ENCODE peak calls at places on chromosome 19, in eight cellular contexts. K, Q, O, X, N, B, L and T are unnamed samples.

GRCh38 chr19:49838816-49839588 is 12.0 kb upstream of the PTOV1 start:
- DNase-seq in K (no peak), Q (no peak), O (no peak), X (no peak), N (no peak), B (no peak), L (no peak), T (no peak)

GRCh38 chr19:13076320-13076719 is 26.3 kb downstream of the LYL1 start:
- DNase-seq in K (no peak), Q (no peak), O (no peak), X (no peak), N (no peak), B (no peak), L (no peak), T (no peak)

GRCh38 chr19:3289971-3290569 is 65.6 kb downstream of the CELF5 start:
- DNase-seq in K (no peak), Q (no peak), O (no peak), X (no peak), N (no peak), B (no peak), L (no peak), T (no peak)

GRCh38 chr19:22612316-22612715 is 21.8 kb upstream of the ZNF492 start:
- DNase-seq in K (no peak), Q (no peak), O (no peak), X (no peak), N (no peak), B (no peak), L (no peak), T (no peak)

GRCh38 chr19:12664406-12665280 is 1.9 kb downstream of the MAN2B1 start:
- DNase-seq in K (peak), Q (no peak), O (no peak), X (no peak), N (no peak), B (no peak), L (no peak), T (no peak)

GRCh38 chr19:35557539-35558399 is 5.7 kb downstream of the ATP4A start:
- DNase-seq in K (peak), Q (peak), O (no peak), X (peak), N (peak), B (no peak), L (peak), T (peak)

GRCh38 chr19:29379257-29379986 is 146.4 kb upstream of the VSTM2B start:
- DNase-seq in K (no peak), Q (no peak), O (no peak), X (no peak), N (no peak), B (no peak), L (no peak), T (peak)

GRCh38 chr19:17255150-17255621 is 9.4 kb downstream of the USHBP1 start:
- DNase-seq in K (no peak), Q (no peak), O (no peak), X (no peak), N (no peak), B (no peak), L (no peak), T (no peak)

GRCh38 chr19:17160908-17161307 is 54.2 kb upstream of the USE1 start:
- DNase-seq in K (no peak), Q (no peak), O (no peak), X (no peak), N (no peak), B (no peak), L (no peak), T (no peak)

GRCh38 chr19:355134-355533 is 10.5 kb upstream of the MIER2 start:
- DNase-seq in K (no peak), Q (no peak), O (no peak), X (no peak), N (no peak), B (peak), L (no peak), T (no peak)

GRCh38 chr19:32708457-32708856 is 11.1 kb upstream of the TDRD12 start:
- DNase-seq in K (no peak), Q (peak), O (no peak), X (no peak), N (no peak), B (no peak), L (no peak), T (peak)

GRCh38 chr19:49977111-49977510 is 16.1 kb upstream of the SIGLEC11 start:
- DNase-seq in K (no peak), Q (no peak), O (no peak), X (no peak), N (no peak), B (no peak), L (no peak), T (no peak)

GRCh38 chr19:50519006-50519575 is 5.4 kb upstream of the ASPDH start:
- DNase-seq in K (no peak), Q (no peak), O (no peak), X (no peak), N (no peak), B (no peak), L (no peak), T (no peak)

GRCh38 chr19:16470541-16470910 is 1.2 kb downstream of the EPS15L1 start:
- DNase-seq in K (no peak), Q (no peak), O (no peak), X (no peak), N (no peak), B (no peak), L (no peak), T (no peak)

GRCh38 chr19:54551293-54551692 is 22.3 kb upstream of the LILRA2 start:
- DNase-seq in K (no peak), Q (no peak), O (no peak), X (no peak), N (no peak), B (no peak), L (no peak), T (no peak)